ENCODE peak calls at places on chromosomes 13 and 19, in four cellular contexts. U, N, Y and T are unnamed samples.

GRCh38 chr13:98482476-98483444 is 94.1 kb downstream of the STK24 start:
- DNase-seq in U (peak), N (peak), Y (no peak), T (no peak)

GRCh38 chr19:41426952-41427646 is at the start of gene B3GNT8:
- DNase-seq in U (peak), N (no peak), Y (peak), T (no peak)

GRCh38 chr13:35349673-35350278 is 126.7 kb downstream of the MAB21L1 start:
- DNase-seq in N (no peak), U (no peak), Y (no peak), T (no peak)

GRCh38 chr19:48625891-48626327 is 6.6 kb downstream of the SPHK2 start:
- DNase-seq in N (no peak), U (peak), Y (no peak), T (no peak)

GRCh38 chr13:45527699-45528462 is 63.1 kb downstream of the COG3 start:
- DNase-seq in U (no peak), N (no peak), Y (no peak), T (no peak)

GRCh38 chr19:55454787-55455243 is 6.6 kb downstream of the ISOC2 start:
- DNase-seq in Y (no peak), N (no peak), U (no peak), T (no peak)

GRCh38 chr13:94054159-94054558 is 425.3 kb downstream of the DCT start:
- DNase-seq in Y (no peak), N (no peak), U (no peak), T (no peak)

GRCh38 chr13:100235311-100235901 is 146.5 kb downstream of the PCCA start:
- DNase-seq in U (no peak), Y (no peak), N (peak), T (no peak)

GRCh38 chr19:35959040-35959967 is 23.1 kb downstream of the LRFN3 start:
- DNase-seq in Y (peak), N (no peak), U (peak), T (no peak)

GRCh38 chr13:66171821-66172220 is 1058.3 kb downstream of the PCDH9 start:
- DNase-seq in N (no peak), U (no peak), Y (no peak), T (no peak)

GRCh38 chr13:33797622-33798021 is 20.3 kb upstream of the RFC3 start:
- DNase-seq in Y (no peak), U (no peak), N (no peak), T (no peak)

GRCh38 chr19:48332662-48333466 is 7.5 kb downstream of the EMP3 start:
- DNase-seq in N (peak), Y (peak), U (peak), T (no peak)

GRCh38 chr13:67367385-67367784 is 137.2 kb upstream of the PCDH9 start:
- DNase-seq in N (no peak), Y (no peak), U (no peak), T (no peak)

GRCh38 chr13:91400094-91400462 is 1.7 kb downstream of the GPC5 start:
- DNase-seq in U (no peak), N (no peak), Y (no peak), T (no peak)

GRCh38 chr19:55112246-55112780 is 5.1 kb downstream of the PPP1R12C start:
- DNase-seq in U (peak), Y (no peak), N (no peak), T (no peak)